ENCODE peak calls at places on chromosomes 6 and 20, in five cellular contexts. One of them, this sample, is unnamed.

GRCh38 chr20:63219447-63219821 is 3.5 kb upstream of the YTHDF1 start:
- DNase-seq in heart left ventricle: no peak
- DNase-seq in H1: no peak
- DNase-seq in colonic mucosa: no peak
- DNase-seq in aorta: no peak
- DNase-seq in this sample: peak; percentile 38

GRCh38 chr6:125940691-125941090 is 15.9 kb upstream of the HINT3 start:
- DNase-seq in heart left ventricle: no peak
- DNase-seq in H1: no peak
- DNase-seq in colonic mucosa: no peak
- DNase-seq in aorta: no peak
- DNase-seq in this sample: no peak

GRCh38 chr6:54252916-54253315 is 55.3 kb upstream of the TINAG start:
- DNase-seq in heart left ventricle: no peak
- DNase-seq in H1: no peak
- DNase-seq in colonic mucosa: no peak
- DNase-seq in aorta: no peak
- DNase-seq in this sample: no peak

GRCh38 chr6:137452331-137452894 is 41.8 kb downstream of the OLIG3 start:
- DNase-seq in heart left ventricle: no peak
- DNase-seq in H1: no peak
- DNase-seq in colonic mucosa: no peak
- DNase-seq in aorta: no peak
- DNase-seq in this sample: no peak

GRCh38 chr6:100622907-100623692 is 158.4 kb upstream of the SIM1 start:
- DNase-seq in heart left ventricle: no peak
- DNase-seq in H1: no peak
- DNase-seq in colonic mucosa: no peak
- DNase-seq in aorta: no peak
- DNase-seq in this sample: no peak

GRCh38 chr20:19314619-19315018 is 102.2 kb downstream of the SLC24A3 start:
- DNase-seq in heart left ventricle: no peak
- DNase-seq in H1: no peak
- DNase-seq in colonic mucosa: no peak
- DNase-seq in aorta: no peak
- DNase-seq in this sample: no peak

GRCh38 chr20:56685879-56686278 is 56.8 kb downstream of the TFAP2C start:
- DNase-seq in heart left ventricle: no peak
- DNase-seq in H1: no peak
- DNase-seq in colonic mucosa: no peak
- DNase-seq in aorta: no peak
- DNase-seq in this sample: no peak

GRCh38 chr20:50320005-50320909 is 129.6 kb downstream of the CEBPB start:
- DNase-seq in heart left ventricle: no peak
- DNase-seq in H1: no peak
- DNase-seq in colonic mucosa: no peak
- DNase-seq in aorta: no peak
- DNase-seq in this sample: peak; percentile 57

GRCh38 chr6:138455746-138456392 is 43.4 kb downstream of the NHSL1 start:
- DNase-seq in heart left ventricle: no peak
- DNase-seq in H1: no peak
- DNase-seq in colonic mucosa: no peak
- DNase-seq in aorta: no peak
- DNase-seq in this sample: no peak

GRCh38 chr20:41969656-41970055 is 351.5 kb upstream of the CHD6 start:
- DNase-seq in heart left ventricle: no peak
- DNase-seq in H1: no peak
- DNase-seq in colonic mucosa: no peak
- DNase-seq in aorta: no peak
- DNase-seq in this sample: peak; percentile 53

GRCh38 chr6:15715060-15715459 is 52.2 kb upstream of the DTNBP1 start:
- DNase-seq in heart left ventricle: no peak
- DNase-seq in H1: no peak
- DNase-seq in colonic mucosa: no peak
- DNase-seq in aorta: no peak
- DNase-seq in this sample: no peak

GRCh38 chr6:108736832-108737231 is 111.4 kb upstream of the ARMC2 start:
- DNase-seq in heart left ventricle: no peak
- DNase-seq in H1: no peak
- DNase-seq in colonic mucosa: no peak
- DNase-seq in aorta: peak; percentile 82
- DNase-seq in this sample: peak; percentile 96

GRCh38 chr6:112298816-112299281 is 44.5 kb upstream of the LAMA4 start:
- DNase-seq in heart left ventricle: no peak
- DNase-seq in H1: no peak
- DNase-seq in colonic mucosa: no peak
- DNase-seq in aorta: no peak
- DNase-seq in this sample: no peak

GRCh38 chr6:17271628-17272027 is 9.5 kb upstream of the RBM24 start:
- DNase-seq in heart left ventricle: no peak
- DNase-seq in H1: no peak
- DNase-seq in colonic mucosa: peak; percentile 56
- DNase-seq in aorta: no peak
- DNase-seq in this sample: no peak

GRCh38 chr20:4788314-4788713 is 66.6 kb downstream of the PRND start:
- DNase-seq in heart left ventricle: no peak
- DNase-seq in H1: no peak
- DNase-seq in colonic mucosa: no peak
- DNase-seq in aorta: no peak
- DNase-seq in this sample: no peak

GRCh38 chr20:4791121-4791520 is 69.4 kb downstream of the PRND start:
- DNase-seq in heart left ventricle: no peak
- DNase-seq in H1: no peak
- DNase-seq in colonic mucosa: no peak
- DNase-seq in aorta: no peak
- DNase-seq in this sample: no peak

GRCh38 chr20:4787825-4788224 is 66.1 kb downstream of the PRND start:
- DNase-seq in heart left ventricle: no peak
- DNase-seq in H1: no peak
- DNase-seq in colonic mucosa: no peak
- DNase-seq in aorta: no peak
- DNase-seq in this sample: no peak

GRCh38 chr20:4782373-4782772 is 60.7 kb downstream of the PRND start:
- DNase-seq in heart left ventricle: no peak
- DNase-seq in H1: no peak
- DNase-seq in colonic mucosa: no peak
- DNase-seq in aorta: no peak
- DNase-seq in this sample: no peak

GRCh38 chr20:4787069-4787468 is 65.4 kb downstream of the PRND start:
- DNase-seq in heart left ventricle: no peak
- DNase-seq in H1: no peak
- DNase-seq in colonic mucosa: no peak
- DNase-seq in aorta: peak; percentile 68
- DNase-seq in this sample: peak; percentile 85
- H3K36me3 ChIP-seq in heart left ventricle: peaks cover 34% of the 10 kb centered on the region
- H3K36me3 ChIP-seq in H1: no peaks in the 10 kb centered on the region
- H3K36me3 ChIP-seq in colonic mucosa: no peaks in the 10 kb centered on the region
- H3K36me3 ChIP-seq in aorta: no peaks in the 10 kb centered on the region
- H3K36me3 ChIP-seq in this sample: no peaks in the 10 kb centered on the region

GRCh38 chr6:39227476-39227875 is 1.8 kb downstream of the KCNK5 start:
- DNase-seq in heart left ventricle: no peak
- DNase-seq in H1: no peak
- DNase-seq in colonic mucosa: no peak
- DNase-seq in aorta: no peak
- DNase-seq in this sample: peak; percentile 35

GRCh38 chr6:39231386-39231785 is 2.1 kb upstream of the KCNK5 start:
- DNase-seq in heart left ventricle: no peak
- DNase-seq in H1: no peak
- DNase-seq in colonic mucosa: no peak
- DNase-seq in aorta: no peak
- DNase-seq in this sample: peak; percentile 77

GRCh38 chr6:39226606-39227300 is 2.5 kb downstream of the KCNK5 start:
- DNase-seq in heart left ventricle: no peak
- DNase-seq in H1: no peak
- DNase-seq in colonic mucosa: no peak
- DNase-seq in aorta: no peak
- DNase-seq in this sample: peak; percentile 66

GRCh38 chr6:39228111-39228971 is 934 bp downstream of the KCNK5 start:
- DNase-seq in heart left ventricle: no peak
- DNase-seq in H1: no peak
- DNase-seq in colonic mucosa: no peak
- DNase-seq in aorta: no peak
- DNase-seq in this sample: no peak

GRCh38 chr6:39228992-39229767 is at the start of gene KCNK5:
- DNase-seq in heart left ventricle: peak; percentile 29
- DNase-seq in H1: peak; percentile 93
- DNase-seq in colonic mucosa: peak; percentile 90
- DNase-seq in aorta: peak; percentile 80
- DNase-seq in this sample: peak; percentile 88
- H3K4me3 ChIP-seq in heart left ventricle: no peak within 1 kb of the TSS
- H3K4me3 ChIP-seq in H1: peak within 1 kb of the TSS; percentile 75
- H3K4me3 ChIP-seq in colonic mucosa: peak within 1 kb of the TSS; percentile 55
- H3K4me3 ChIP-seq in aorta: no peak within 1 kb of the TSS
- H3K4me3 ChIP-seq in this sample: peak within 1 kb of the TSS; percentile 52

GRCh38 chr6:155047523-155047922 is 52.4 kb downstream of the TIAM2 start:
- DNase-seq in heart left ventricle: no peak
- DNase-seq in H1: no peak
- DNase-seq in colonic mucosa: no peak
- DNase-seq in aorta: no peak
- DNase-seq in this sample: no peak
- H3K36me3 ChIP-seq in heart left ventricle: no peaks in the 10 kb centered on the region
- H3K36me3 ChIP-seq in H1: no peaks in the 10 kb centered on the region
- H3K36me3 ChIP-seq in colonic mucosa: no peaks in the 10 kb centered on the region
- H3K36me3 ChIP-seq in aorta: no peaks in the 10 kb centered on the region
- H3K36me3 ChIP-seq in this sample: no peaks in the 10 kb centered on the region

GRCh38 chr20:24948939-24949679 is at the start of gene CST7:
- DNase-seq in heart left ventricle: no peak
- DNase-seq in H1: no peak
- DNase-seq in colonic mucosa: peak; percentile 33
- DNase-seq in aorta: no peak
- DNase-seq in this sample: no peak
- H3K4me3 ChIP-seq in heart left ventricle: no peak within 1 kb of the TSS
- H3K4me3 ChIP-seq in H1: no peak within 1 kb of the TSS
- H3K4me3 ChIP-seq in colonic mucosa: peak within 1 kb of the TSS; percentile 23
- H3K4me3 ChIP-seq in aorta: no peak within 1 kb of the TSS
- H3K4me3 ChIP-seq in this sample: no peak within 1 kb of the TSS

GRCh38 chr20:44203161-44203560 is 7.4 kb downstream of the OSER1 start:
- DNase-seq in heart left ventricle: no peak
- DNase-seq in H1: no peak
- DNase-seq in colonic mucosa: no peak
- DNase-seq in aorta: no peak
- DNase-seq in this sample: no peak
- H3K36me3 ChIP-seq in heart left ventricle: peaks cover 76% of the 10 kb centered on the region
- H3K36me3 ChIP-seq in H1: peaks cover 35% of the 10 kb centered on the region
- H3K36me3 ChIP-seq in colonic mucosa: peaks cover 20% of the 10 kb centered on the region
- H3K36me3 ChIP-seq in aorta: peaks cover 4% of the 10 kb centered on the region
- H3K36me3 ChIP-seq in this sample: peaks cover 50% of the 10 kb centered on the region

DNA sequence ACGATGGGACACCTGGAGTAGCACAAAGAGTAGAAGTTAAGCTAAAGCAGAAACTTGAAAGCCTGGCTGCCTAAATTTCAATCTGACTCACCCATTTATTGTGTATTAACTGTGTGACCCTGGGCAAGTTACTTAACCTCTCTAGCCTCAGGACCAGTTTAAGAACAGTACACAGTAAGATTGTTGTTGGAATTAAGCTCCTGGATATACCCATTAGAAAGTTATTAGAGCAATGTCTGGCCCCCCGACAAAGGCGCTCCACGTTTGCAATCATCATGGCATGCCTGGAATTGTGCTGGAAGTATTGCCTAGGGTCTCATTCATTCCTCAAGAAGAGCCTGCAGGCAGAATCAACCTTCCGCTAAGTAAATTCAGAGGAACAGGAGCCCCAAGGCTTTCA is 1.4 kb downstream of the SDC4 start:
- DNase-seq in heart left ventricle: no peak
- DNase-seq in H1: no peak
- DNase-seq in colonic mucosa: no peak
- DNase-seq in aorta: no peak
- DNase-seq in this sample: peak; percentile 45
- H3K4me3 ChIP-seq in heart left ventricle: peak overlapping the region; percentile 83
- H3K4me3 ChIP-seq in H1: peak overlapping the region; percentile 72
- H3K4me3 ChIP-seq in colonic mucosa: peak overlapping the region; percentile 79
- H3K4me3 ChIP-seq in aorta: peak overlapping the region; percentile 54
- H3K4me3 ChIP-seq in this sample: peak overlapping the region; percentile 90

DNA sequence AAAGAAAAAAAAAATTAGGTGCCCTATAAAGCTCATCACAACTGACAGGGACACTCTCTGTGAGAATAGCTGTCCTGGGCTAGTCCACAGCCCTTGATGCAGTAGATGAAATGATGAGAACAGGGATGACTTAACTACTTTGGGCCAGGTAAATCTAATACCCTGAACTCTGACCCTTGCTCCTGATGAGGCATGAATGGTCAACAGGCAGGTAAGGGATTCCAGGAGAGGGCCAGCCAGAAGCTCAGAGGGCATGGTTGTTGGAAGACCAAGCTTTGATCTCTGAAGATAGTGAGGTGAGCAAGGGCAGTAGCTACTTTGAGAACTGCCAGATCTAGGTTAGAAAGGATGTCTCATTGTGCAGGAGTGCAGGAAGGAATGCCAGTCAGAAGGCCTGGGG is 15.6 kb downstream of the NSFL1C start:
- DNase-seq in heart left ventricle: no peak
- DNase-seq in H1: no peak
- DNase-seq in colonic mucosa: no peak
- DNase-seq in aorta: no peak
- DNase-seq in this sample: no peak
- H3K36me3 ChIP-seq in heart left ventricle: peaks cover 100% of the 10 kb centered on the region
- H3K36me3 ChIP-seq in H1: peaks cover 97% of the 10 kb centered on the region
- H3K36me3 ChIP-seq in colonic mucosa: peaks cover 10% of the 10 kb centered on the region
- H3K36me3 ChIP-seq in aorta: peaks cover 45% of the 10 kb centered on the region
- H3K36me3 ChIP-seq in this sample: peaks cover 97% of the 10 kb centered on the region

This sample was measured in osteoblast.